ENCODE peak calls at places on chromosomes 7 and 10, in six cellular contexts. T is DMS53; D is H7; P is cardiac fibroblast; Z is activated naive CD4-positive, alpha-beta T cell; U is activated CD8-positive, alpha-beta memory T cell treated with anti-CD3 and anti-CD28 coated beads for 48 hours. Q is an unnamed sample.
A peak's percentile ranks its signal among the peaks of the same experiment; 100 is the strongest.

GRCh38 chr10:128274938-128275337 is 148.7 kb upstream of the MKI67 start:
- DNase-seq in T (no peak), D (no peak), P (peak; percentile 46), Z (no peak), U (no peak), Q (no peak)

GRCh38 chr10:93368210-93368609 is 113.9 kb downstream of the MYOF start:
- DNase-seq in T (no peak), D (no peak), P (peak; percentile 47), Z (no peak), U (no peak), Q (no peak)

GRCh38 chr7:4076701-4077294 is 605.3 kb upstream of the FOXK1 start:
- DNase-seq in T (no peak), D (no peak), P (no peak), Z (no peak), U (no peak), Q (no peak)

GRCh38 chr7:34168013-34168412 is 262.7 kb downstream of the BMPER start:
- DNase-seq in T (no peak), D (no peak), P (no peak), Z (no peak), U (no peak), Q (no peak)

GRCh38 chr10:77185696-77186095 is 451.9 kb downstream of the KCNMA1 start:
- DNase-seq in T (no peak), D (no peak), P (no peak), Z (no peak), U (no peak), Q (no peak)

GRCh38 chr7:133423618-133424017 is 170.7 kb downstream of the EXOC4 start:
- DNase-seq in T (no peak), D (no peak), P (no peak), Z (no peak), U (no peak), Q (no peak)

GRCh38 chr7:158246960-158247673 is 340.5 kb downstream of the PTPRN2 start:
- DNase-seq in T (no peak), D (no peak), P (no peak), Z (no peak), U (no peak), Q (no peak)

GRCh38 chr7:5139998-5140397 is 50.0 kb upstream of the WIPI2 start:
- DNase-seq in T (peak; percentile 71), D (peak; percentile 70), P (peak; percentile 33), Z (no peak), U (no peak), Q (peak; percentile 31)

GRCh38 chr10:123842692-123843385 is 48.8 kb downstream of the CPXM2 start:
- DNase-seq in T (no peak), D (no peak), P (no peak), Z (no peak), U (no peak), Q (no peak)

GRCh38 chr10:79098596-79099015 is 29.8 kb downstream of the ZMIZ1 start:
- DNase-seq in T (no peak), D (no peak), P (no peak), Z (no peak), U (no peak), Q (no peak)

GRCh38 chr7:71186535-71186934 is 54.6 kb downstream of the GALNT17 start:
- DNase-seq in T (no peak), D (no peak), P (no peak), Z (no peak), U (no peak), Q (no peak)

GRCh38 chr7:106126170-106126938 is 14.2 kb upstream of the SYPL1 start:
- DNase-seq in T (peak; percentile 59), D (no peak), P (peak; percentile 64), Z (no peak), U (no peak), Q (peak; percentile 82)

GRCh38 chr7:98836811-98837631 is 32.8 kb downstream of the TMEM130 start:
- DNase-seq in T (peak; percentile 58), D (peak; percentile 89), P (peak; percentile 42), Z (no peak), U (no peak), Q (peak; percentile 86)

GRCh38 chr7:937851-938484 is 16.5 kb downstream of the ADAP1 start:
- DNase-seq in T (no peak), D (no peak), P (no peak), Z (no peak), U (no peak), Q (no peak)

GRCh38 chr10:110420401-110421193 is 77.1 kb upstream of the DUSP5 start:
- DNase-seq in T (peak; percentile 83), D (no peak), P (peak; percentile 91), Z (no peak), U (no peak), Q (peak; percentile 30)

GRCh38 chr7:158587425-158588084 is at the start of gene PTPRN2:
- DNase-seq in T (peak; percentile 95), D (peak; percentile 99), P (peak; percentile 76), Z (peak; percentile 4), U (peak; percentile 36), Q (peak; percentile 91)

GRCh38 chr10:71847418-71847817 is 3.6 kb downstream of the PSAP start:
- DNase-seq in T (no peak), D (no peak), P (no peak), Z (no peak), U (no peak), Q (no peak)

GRCh38 chr10:63133787-63134557 is 844 bp downstream of the NRBF2 start:
- DNase-seq in T (no peak), D (no peak), P (peak; percentile 39), Z (no peak), U (no peak), Q (peak; percentile 40)

GRCh38 chr7:23472974-23473847 is 2.9 kb upstream of the IGF2BP3 start:
- DNase-seq in T (peak; percentile 87), D (peak; percentile 37), P (no peak), Z (no peak), U (no peak), Q (peak; percentile 80)

GRCh38 chr10:1123972-1124371 is 67.8 kb downstream of the WDR37 start:
- DNase-seq in T (no peak), D (peak; percentile 10), P (no peak), Z (no peak), U (no peak), Q (no peak)

GRCh38 chr10:110373059-110373458 is 68.3 kb upstream of the SMNDC1 start:
- DNase-seq in T (no peak), D (no peak), P (no peak), Z (no peak), U (no peak), Q (no peak)

GRCh38 chr10:126201603-126202002 is 186.7 kb downstream of the ADAM12 start:
- DNase-seq in T (no peak), D (no peak), P (no peak), Z (no peak), U (no peak), Q (no peak)

GRCh38 chr7:33982425-33982786 is 77.1 kb downstream of the BMPER start:
- DNase-seq in T (peak; percentile 48), D (peak; percentile 19), P (peak; percentile 60), Z (no peak), U (no peak), Q (no peak)

GRCh38 chr10:101940916-101941315 is 97.3 kb upstream of the KCNIP2 start:
- DNase-seq in T (no peak), D (no peak), P (no peak), Z (no peak), U (no peak), Q (no peak)

GRCh38 chr7:155586843-155587440 is 40.6 kb upstream of the CNPY1 start:
- DNase-seq in T (no peak), D (no peak), P (no peak), Z (no peak), U (no peak), Q (no peak)

GRCh38 chr10:112985701-112986510 is 35.9 kb downstream of the TCF7L2 start:
- DNase-seq in T (no peak), D (no peak), P (peak; percentile 69), Z (no peak), U (no peak), Q (no peak)

GRCh38 chr7:129502708-129503685 is 666 bp downstream of the SMKR1 start:
- DNase-seq in T (peak; percentile 81), D (peak; percentile 86), P (no peak), Z (no peak), U (no peak), Q (peak; percentile 68)

GRCh38 chr10:5547934-5548660 is 23.3 kb downstream of the CALML3 start:
- DNase-seq in T (peak; percentile 95), D (no peak), P (peak; percentile 29), Z (no peak), U (no peak), Q (peak; percentile 37)

GRCh38 chr7:7841027-7841426 is 122.6 kb upstream of the RPA3 start:
- DNase-seq in T (no peak), D (no peak), P (no peak), Z (no peak), U (no peak), Q (no peak)

GRCh38 chr10:71608863-71609768 is 110.5 kb downstream of the C10orf105 start:
- DNase-seq in T (peak; percentile 77), D (peak; percentile 90), P (peak; percentile 79), Z (peak; percentile 14), U (peak; percentile 30), Q (peak; percentile 74)

GRCh38 chr7:95295399-95295798 is 28.9 kb downstream of the PON1 start:
- DNase-seq in T (no peak), D (no peak), P (no peak), Z (no peak), U (no peak), Q (no peak)

GRCh38 chr7:43470110-43470509 is 112.8 kb upstream of the STK17A start:
- DNase-seq in T (no peak), D (no peak), P (no peak), Z (no peak), U (no peak), Q (no peak)

GRCh38 chr7:32147909-32148308 is 77.7 kb upstream of the PDE1C start:
- DNase-seq in T (no peak), D (no peak), P (no peak), Z (no peak), U (no peak), Q (no peak)

Q was measured in NCI-H69.